ENCODE peak calls at places on chromosomes 3 and 15, in six cellular contexts. One of them, this sample, is unnamed.

GRCh38 chr3:14555835-14556234 is 15.7 kb upstream of the GRIP2 start:
- DNase-seq in PC-3: no peak
- DNase-seq in A549: no peak
- DNase-seq in spleen: no peak
- DNase-seq in brain microvascular endothelial cell: no peak
- DNase-seq in prostate gland: no peak
- DNase-seq in this sample: no peak

GRCh38 chr15:25693321-25694237 is 169.5 kb downstream of the ATP10A start:
- DNase-seq in PC-3: peak
- DNase-seq in A549: no peak
- DNase-seq in spleen: peak
- DNase-seq in brain microvascular endothelial cell: peak
- DNase-seq in prostate gland: no peak
- DNase-seq in this sample: no peak

GRCh38 chr15:51094606-51095569 is at the start of gene TNFAIP8L3:
- DNase-seq in PC-3: no peak
- DNase-seq in A549: peak
- DNase-seq in spleen: peak
- DNase-seq in brain microvascular endothelial cell: no peak
- DNase-seq in prostate gland: no peak
- DNase-seq in this sample: no peak

GRCh38 chr15:51917493-51917892 is 54.1 kb downstream of the LEO1 start:
- DNase-seq in PC-3: peak
- DNase-seq in A549: peak
- DNase-seq in spleen: no peak
- DNase-seq in brain microvascular endothelial cell: no peak
- DNase-seq in prostate gland: no peak
- DNase-seq in this sample: no peak

GRCh38 chr15:39543651-39544050 is 37.2 kb upstream of the THBS1 start:
- DNase-seq in PC-3: no peak
- DNase-seq in A549: no peak
- DNase-seq in spleen: no peak
- DNase-seq in brain microvascular endothelial cell: no peak
- DNase-seq in prostate gland: no peak
- DNase-seq in this sample: no peak

GRCh38 chr3:71583569-71584215 is at the start of gene FOXP1:
- DNase-seq in PC-3: peak
- DNase-seq in A549: no peak
- DNase-seq in spleen: peak
- DNase-seq in brain microvascular endothelial cell: peak
- DNase-seq in prostate gland: peak
- DNase-seq in this sample: peak

GRCh38 chr3:78941587-78941986 is 826.2 kb downstream of the ROBO1 start:
- DNase-seq in PC-3: peak
- DNase-seq in A549: peak
- DNase-seq in spleen: no peak
- DNase-seq in brain microvascular endothelial cell: peak
- DNase-seq in prostate gland: no peak
- DNase-seq in this sample: no peak

GRCh38 chr3:197242784-197243432 is 55.5 kb downstream of the DLG1 start:
- DNase-seq in PC-3: no peak
- DNase-seq in A549: no peak
- DNase-seq in spleen: no peak
- DNase-seq in brain microvascular endothelial cell: no peak
- DNase-seq in prostate gland: no peak
- DNase-seq in this sample: no peak

GRCh38 chr3:27758083-27758482 is 36.0 kb upstream of the EOMES start:
- DNase-seq in PC-3: peak
- DNase-seq in A549: peak
- DNase-seq in spleen: no peak
- DNase-seq in brain microvascular endothelial cell: peak
- DNase-seq in prostate gland: no peak
- DNase-seq in this sample: no peak

GRCh38 chr3:83941990-83942710 is 1016.6 kb upstream of the CADM2 start:
- DNase-seq in PC-3: peak
- DNase-seq in A549: no peak
- DNase-seq in spleen: no peak
- DNase-seq in brain microvascular endothelial cell: no peak
- DNase-seq in prostate gland: no peak
- DNase-seq in this sample: no peak

GRCh38 chr15:67180514-67181191 is 73.8 kb downstream of the AAGAB start:
- DNase-seq in PC-3: no peak
- DNase-seq in A549: no peak
- DNase-seq in spleen: no peak
- DNase-seq in brain microvascular endothelial cell: no peak
- DNase-seq in prostate gland: no peak
- DNase-seq in this sample: no peak

GRCh38 chr3:94167796-94168195 is 104.9 kb downstream of the NSUN3 start:
- DNase-seq in PC-3: no peak
- DNase-seq in A549: no peak
- DNase-seq in spleen: no peak
- DNase-seq in brain microvascular endothelial cell: no peak
- DNase-seq in prostate gland: no peak
- DNase-seq in this sample: no peak

GRCh38 chr3:1847571-1847970 is 251.1 kb upstream of the CNTN4 start:
- DNase-seq in PC-3: no peak
- DNase-seq in A549: no peak
- DNase-seq in spleen: no peak
- DNase-seq in brain microvascular endothelial cell: no peak
- DNase-seq in prostate gland: no peak
- DNase-seq in this sample: no peak

GRCh38 chr3:52982839-52983238 is 63.0 kb downstream of the SFMBT1 start:
- DNase-seq in PC-3: peak
- DNase-seq in A549: no peak
- DNase-seq in spleen: no peak
- DNase-seq in brain microvascular endothelial cell: no peak
- DNase-seq in prostate gland: peak
- DNase-seq in this sample: no peak

GRCh38 chr3:9253327-9253726 is 3.9 kb upstream of the SRGAP3 start:
- DNase-seq in PC-3: peak
- DNase-seq in A549: no peak
- DNase-seq in spleen: no peak
- DNase-seq in brain microvascular endothelial cell: no peak
- DNase-seq in prostate gland: no peak
- DNase-seq in this sample: no peak

GRCh38 chr15:28021281-28022039 is 77.7 kb downstream of the OCA2 start:
- DNase-seq in PC-3: peak
- DNase-seq in A549: peak
- DNase-seq in spleen: no peak
- DNase-seq in brain microvascular endothelial cell: peak
- DNase-seq in prostate gland: peak
- DNase-seq in this sample: peak

GRCh38 chr3:13621381-13622221 is 72.7 kb downstream of the FBLN2 start:
- DNase-seq in PC-3: no peak
- DNase-seq in A549: no peak
- DNase-seq in spleen: peak
- DNase-seq in brain microvascular endothelial cell: no peak
- DNase-seq in prostate gland: no peak
- DNase-seq in this sample: no peak

GRCh38 chr15:99211926-99212325 is 37.5 kb downstream of the TTC23 start:
- DNase-seq in PC-3: no peak
- DNase-seq in A549: no peak
- DNase-seq in spleen: no peak
- DNase-seq in brain microvascular endothelial cell: peak
- DNase-seq in prostate gland: no peak
- DNase-seq in this sample: no peak

GRCh38 chr3:125460233-125460632 is 59.8 kb downstream of the SNX4 start:
- DNase-seq in PC-3: no peak
- DNase-seq in A549: no peak
- DNase-seq in spleen: no peak
- DNase-seq in brain microvascular endothelial cell: no peak
- DNase-seq in prostate gland: no peak
- DNase-seq in this sample: no peak

GRCh38 chr3:46482632-46483311 is 15.0 kb upstream of the RTP3 start:
- DNase-seq in PC-3: peak
- DNase-seq in A549: no peak
- DNase-seq in spleen: no peak
- DNase-seq in brain microvascular endothelial cell: peak
- DNase-seq in prostate gland: no peak
- DNase-seq in this sample: no peak

GRCh38 chr15:99511865-99512632 is 53.7 kb upstream of the MEF2A start:
- DNase-seq in PC-3: no peak
- DNase-seq in A549: no peak
- DNase-seq in spleen: peak
- DNase-seq in brain microvascular endothelial cell: peak
- DNase-seq in prostate gland: no peak
- DNase-seq in this sample: no peak

DNA sequence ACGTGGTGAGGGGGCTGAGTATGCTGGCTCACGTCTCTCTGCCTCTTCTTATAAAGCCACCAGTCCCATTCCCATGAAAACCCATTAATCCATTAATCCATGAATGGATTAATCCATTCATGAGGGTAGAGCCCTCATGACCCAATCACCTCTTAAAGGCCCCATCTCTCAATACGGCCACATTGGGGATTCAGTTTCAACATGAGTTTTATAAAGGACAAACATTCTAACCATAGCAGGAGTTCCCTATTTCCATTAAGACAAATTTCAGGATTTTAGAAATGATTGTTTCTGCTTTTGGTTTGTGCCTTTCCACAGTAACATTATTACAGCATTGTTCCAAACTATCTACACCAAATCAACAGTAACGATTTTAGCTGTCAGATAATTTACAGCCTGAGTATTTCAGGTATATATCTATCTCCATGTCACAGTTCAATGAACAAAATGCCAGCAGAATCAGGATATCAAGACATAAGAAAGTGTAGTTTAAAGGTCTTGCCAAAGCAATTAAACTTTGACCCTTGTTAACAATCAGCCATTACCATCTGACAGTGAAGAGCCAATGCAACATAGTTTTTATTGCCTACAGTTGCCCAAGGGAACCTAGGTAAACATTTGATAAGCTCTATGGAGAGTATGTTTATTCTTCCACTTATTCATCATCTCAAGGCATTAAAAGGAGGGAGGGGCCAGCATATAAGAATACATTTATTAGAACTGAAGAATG is 3.8 kb downstream of the TSPAN3 start:
- DNase-seq in PC-3: peak
- DNase-seq in A549: no peak
- DNase-seq in spleen: no peak
- DNase-seq in brain microvascular endothelial cell: no peak
- DNase-seq in prostate gland: no peak
- DNase-seq in this sample: no peak
- H3K27ac ChIP-seq in PC-3: peak
- H3K27ac ChIP-seq in A549: peak
- H3K27ac ChIP-seq in spleen: peak
- H3K27ac ChIP-seq in brain microvascular endothelial cell: no peak
- H3K27ac ChIP-seq in prostate gland: no peak
- H3K27ac ChIP-seq in this sample: no peak

DNA sequence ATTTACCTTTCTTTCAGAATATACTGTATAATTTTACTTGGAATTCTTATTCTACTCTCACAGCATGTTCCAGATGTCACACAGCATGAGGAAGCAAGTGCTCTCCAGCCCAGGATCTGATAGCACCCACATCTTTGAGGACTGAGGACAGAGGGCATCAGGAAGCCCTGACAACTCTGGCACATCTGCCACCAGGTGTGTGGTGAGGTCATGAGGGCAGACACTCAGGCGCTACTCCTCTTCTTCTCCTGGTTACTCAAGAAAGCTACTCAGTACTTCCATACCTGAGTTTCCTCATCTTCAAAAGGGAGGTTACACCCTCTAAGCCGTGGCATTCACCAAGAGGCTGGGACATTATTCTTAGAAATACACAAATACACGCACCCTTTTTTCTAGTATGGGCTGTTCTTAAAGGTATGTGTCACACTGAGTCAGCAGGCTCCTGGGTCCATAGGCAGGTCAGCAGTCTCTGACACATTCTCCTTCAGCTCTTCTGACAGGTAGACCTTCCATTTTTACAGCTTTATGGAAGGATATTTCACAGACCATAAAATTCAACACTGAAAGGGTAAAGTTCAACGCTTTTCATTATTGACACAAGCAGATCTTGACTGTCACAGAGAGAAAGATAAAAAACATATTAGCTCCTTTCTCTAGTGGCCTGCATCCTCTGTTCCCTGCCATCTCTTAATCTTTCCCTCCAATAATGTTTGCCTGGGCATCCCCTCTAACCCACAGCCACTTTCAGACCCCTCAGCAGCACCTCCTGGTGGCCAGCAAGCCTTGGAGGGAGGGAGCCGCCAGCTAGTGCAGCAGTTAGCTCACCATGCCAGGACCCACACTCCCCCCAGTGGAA is 103.2 kb upstream of the TJP1 start:
- DNase-seq in PC-3: peak
- DNase-seq in A549: peak
- DNase-seq in spleen: no peak
- DNase-seq in brain microvascular endothelial cell: peak
- DNase-seq in prostate gland: peak
- DNase-seq in this sample: peak
- H3K27ac ChIP-seq in PC-3: peak
- H3K27ac ChIP-seq in A549: peak
- H3K27ac ChIP-seq in spleen: no peak
- H3K27ac ChIP-seq in brain microvascular endothelial cell: peak
- H3K27ac ChIP-seq in prostate gland: no peak
- H3K27ac ChIP-seq in this sample: peak

GRCh38 chr15:45163508-45163856 is 24.3 kb downstream of the SHF start:
- DNase-seq in PC-3: no peak
- DNase-seq in A549: no peak
- DNase-seq in spleen: no peak
- DNase-seq in brain microvascular endothelial cell: no peak
- DNase-seq in prostate gland: no peak
- DNase-seq in this sample: no peak

GRCh38 chr15:45166792-45167630 is 20.8 kb downstream of the SHF start:
- DNase-seq in PC-3: peak
- DNase-seq in A549: peak
- DNase-seq in spleen: peak
- DNase-seq in brain microvascular endothelial cell: peak
- DNase-seq in prostate gland: peak
- DNase-seq in this sample: peak

GRCh38 chr15:45164914-45165313 is 22.9 kb downstream of the SHF start:
- DNase-seq in PC-3: no peak
- DNase-seq in A549: no peak
- DNase-seq in spleen: no peak
- DNase-seq in brain microvascular endothelial cell: no peak
- DNase-seq in prostate gland: no peak
- DNase-seq in this sample: no peak

GRCh38 chr15:45167631-45168205 is 20.0 kb downstream of the SHF start:
- DNase-seq in PC-3: no peak
- DNase-seq in A549: no peak
- DNase-seq in spleen: peak
- DNase-seq in brain microvascular endothelial cell: no peak
- DNase-seq in prostate gland: no peak
- DNase-seq in this sample: no peak

DNA sequence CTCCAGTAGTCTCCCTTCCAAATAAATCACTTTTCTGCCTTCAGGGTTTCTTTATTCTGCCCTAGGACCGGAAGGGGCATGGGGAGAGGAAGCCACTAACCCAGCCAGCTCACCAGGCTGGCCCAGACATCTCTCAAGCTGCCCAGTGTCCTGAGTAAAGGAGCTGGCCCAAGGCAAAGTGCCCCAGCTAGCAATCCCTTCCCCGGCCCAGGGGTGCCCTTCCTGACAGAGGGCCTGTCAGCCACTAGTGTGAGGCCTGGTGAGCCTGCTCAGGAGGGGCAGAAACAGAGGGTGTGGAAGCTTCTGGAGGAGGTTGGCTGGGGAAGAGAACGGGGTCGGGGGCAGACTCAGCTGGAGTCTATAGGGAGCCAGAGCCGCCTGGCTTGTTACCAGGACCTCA is 22.2 kb downstream of the SHF start:
- DNase-seq in PC-3: no peak
- DNase-seq in A549: no peak
- DNase-seq in spleen: no peak
- DNase-seq in brain microvascular endothelial cell: no peak
- DNase-seq in prostate gland: no peak
- DNase-seq in this sample: no peak
- H3K27ac ChIP-seq in PC-3: no peak
- H3K27ac ChIP-seq in A549: peak
- H3K27ac ChIP-seq in spleen: peak
- H3K27ac ChIP-seq in brain microvascular endothelial cell: no peak
- H3K27ac ChIP-seq in prostate gland: no peak
- H3K27ac ChIP-seq in this sample: peak

GRCh38 chr15:90184786-90185704 is 16.1 kb upstream of the SEMA4B start:
- DNase-seq in PC-3: peak
- DNase-seq in A549: peak
- DNase-seq in spleen: peak
- DNase-seq in brain microvascular endothelial cell: no peak
- DNase-seq in prostate gland: peak
- DNase-seq in this sample: peak
- H3K27ac ChIP-seq in PC-3: peak
- H3K27ac ChIP-seq in A549: peak
- H3K27ac ChIP-seq in spleen: peak
- H3K27ac ChIP-seq in brain microvascular endothelial cell: no peak
- H3K27ac ChIP-seq in prostate gland: peak
- H3K27ac ChIP-seq in this sample: peak

This sample was measured in substantia nigra.